ENCODE peak calls at places on chromosomes 5 and 9, in nine cellular contexts. Y is esophagus squamous epithelium; M is activated CD4-positive, alpha-beta T cell treated with anti-CD3 and anti-CD28 coated beads, Interleukin-2, amount 50 U/mL, for 1 hour; L is LoVo; I is activated T-helper 2 cell treated with anti-CD3 and anti-CD28 coated beads, Interferon-gamma antibody, Interleukin-2, Interleukin-4, amounts not matched to agents 10 μg/mL and 5 μg/mL and 100 μg/mL, durations not matched to agents 14 hours and 24 hours and 36 hours; B is lower leg skin; Q is stomach; R is NCI-H748 treated with DMSO at 0.1 percent for 48 hours; F is cerebellum. W is an unnamed sample.

GRCh38 chr5:169827769-169828168 is 152.5 kb downstream of the INSYN2B start:
- DNase-seq in M (no peak), Q (no peak), F (no peak), L (no peak), B (no peak), R (no peak), I (no peak), Y (no peak), W (no peak)

GRCh38 chr5:148542812-148543211 is 111.5 kb downstream of the HTR4 start:
- DNase-seq in L (no peak), R (no peak), M (no peak), Y (no peak), Q (no peak), F (no peak), I (no peak), B (no peak), W (no peak)

GRCh38 chr9:89813482-89813881 is 208.7 kb downstream of the GADD45G start:
- DNase-seq in L (no peak), M (no peak), Q (no peak), F (no peak), Y (no peak), B (no peak), R (no peak), I (no peak), W (no peak)

GRCh38 chr9:92807757-92808725 is 43.4 kb upstream of the BICD2 start:
- DNase-seq in Q (no peak), Y (no peak), I (peak; percentile 16), M (peak; percentile 20), F (no peak), L (no peak), B (no peak), R (peak; percentile 8), W (no peak)

GRCh38 chr9:3863114-3863528 is 337.3 kb upstream of the RFX3 start:
- DNase-seq in R (no peak), Y (no peak), I (no peak), M (no peak), F (peak; percentile 1), Q (no peak), B (peak; percentile 27), L (peak; percentile 70), W (no peak)

GRCh38 chr5:157217289-157218024 is 36.8 kb downstream of the ITK start:
- DNase-seq in B (no peak), Q (no peak), I (no peak), L (no peak), Y (no peak), M (peak; percentile 44), R (no peak), F (no peak), W (no peak)

GRCh38 chr9:94199776-94200175 is 59.3 kb upstream of the ZNF169 start:
- DNase-seq in B (no peak), M (no peak), I (no peak), Q (no peak), Y (no peak), F (no peak), L (no peak), R (no peak), W (no peak)

GRCh38 chr9:113853333-113853732 is 22.8 kb upstream of the ZNF618 start:
- DNase-seq in Y (no peak), R (no peak), I (no peak), Q (peak; percentile 43), M (no peak), L (no peak), F (no peak), B (no peak), W (no peak)